ENCODE peak calls at places on chromosomes 2 and 18, in six cellular contexts. One of them, this sample, is unnamed.

GRCh38 chr18:74315464-74316256 is at the start of gene C18orf63:
- DNase-seq in stimulated activated CD4-positive, alpha-beta T cell treated with anti-CD3 and anti-CD28 coated beads, TNF-alpha, amount 100 ng/mL, for 4 hours: no peak
- DNase-seq in WTC11: no peak
- DNase-seq in activated CD4-positive, alpha-beta T cell treated with anti-CD3 and anti-CD28 coated beads, Interleukin-2, amount 10 ng/mL, durations not matched to agents 7 days and 5 days: no peak
- DNase-seq in iPS DF 6.9: no peak
- DNase-seq in astrocyte of the spinal cord: no peak
- DNase-seq in this sample: peak; percentile 61

GRCh38 chr2:123659120-123659519 is 366.0 kb upstream of the CNTNAP5 start:
- DNase-seq in stimulated activated CD4-positive, alpha-beta T cell treated with anti-CD3 and anti-CD28 coated beads, TNF-alpha, amount 100 ng/mL, for 4 hours: no peak
- DNase-seq in WTC11: no peak
- DNase-seq in activated CD4-positive, alpha-beta T cell treated with anti-CD3 and anti-CD28 coated beads, Interleukin-2, amount 10 ng/mL, durations not matched to agents 7 days and 5 days: no peak
- DNase-seq in iPS DF 6.9: no peak
- DNase-seq in astrocyte of the spinal cord: no peak
- DNase-seq in this sample: no peak

GRCh38 chr2:10452956-10453885 is 5.1 kb upstream of the ODC1 start:
- DNase-seq in stimulated activated CD4-positive, alpha-beta T cell treated with anti-CD3 and anti-CD28 coated beads, TNF-alpha, amount 100 ng/mL, for 4 hours: no peak
- DNase-seq in WTC11: no peak
- DNase-seq in activated CD4-positive, alpha-beta T cell treated with anti-CD3 and anti-CD28 coated beads, Interleukin-2, amount 10 ng/mL, durations not matched to agents 7 days and 5 days: no peak
- DNase-seq in iPS DF 6.9: no peak
- DNase-seq in astrocyte of the spinal cord: no peak
- DNase-seq in this sample: no peak

GRCh38 chr18:23547806-23548205 is 38.5 kb downstream of the NPC1 start:
- DNase-seq in stimulated activated CD4-positive, alpha-beta T cell treated with anti-CD3 and anti-CD28 coated beads, TNF-alpha, amount 100 ng/mL, for 4 hours: no peak
- DNase-seq in WTC11: no peak
- DNase-seq in activated CD4-positive, alpha-beta T cell treated with anti-CD3 and anti-CD28 coated beads, Interleukin-2, amount 10 ng/mL, durations not matched to agents 7 days and 5 days: no peak
- DNase-seq in iPS DF 6.9: no peak
- DNase-seq in astrocyte of the spinal cord: peak; percentile 15
- DNase-seq in this sample: no peak

GRCh38 chr18:58988595-58988994 is 123.9 kb downstream of the ZNF532 start:
- DNase-seq in stimulated activated CD4-positive, alpha-beta T cell treated with anti-CD3 and anti-CD28 coated beads, TNF-alpha, amount 100 ng/mL, for 4 hours: no peak
- DNase-seq in WTC11: no peak
- DNase-seq in activated CD4-positive, alpha-beta T cell treated with anti-CD3 and anti-CD28 coated beads, Interleukin-2, amount 10 ng/mL, durations not matched to agents 7 days and 5 days: no peak
- DNase-seq in iPS DF 6.9: no peak
- DNase-seq in astrocyte of the spinal cord: no peak
- DNase-seq in this sample: no peak

GRCh38 chr2:9178905-9179571 is 27.6 kb upstream of the ASAP2 start:
- DNase-seq in stimulated activated CD4-positive, alpha-beta T cell treated with anti-CD3 and anti-CD28 coated beads, TNF-alpha, amount 100 ng/mL, for 4 hours: no peak
- DNase-seq in WTC11: no peak
- DNase-seq in activated CD4-positive, alpha-beta T cell treated with anti-CD3 and anti-CD28 coated beads, Interleukin-2, amount 10 ng/mL, durations not matched to agents 7 days and 5 days: no peak
- DNase-seq in iPS DF 6.9: no peak
- DNase-seq in astrocyte of the spinal cord: peak; percentile 91
- DNase-seq in this sample: no peak

GRCh38 chr2:95323347-95324155 is 26.4 kb downstream of the KCNIP3 start:
- DNase-seq in stimulated activated CD4-positive, alpha-beta T cell treated with anti-CD3 and anti-CD28 coated beads, TNF-alpha, amount 100 ng/mL, for 4 hours: no peak
- DNase-seq in WTC11: peak; percentile 72
- DNase-seq in activated CD4-positive, alpha-beta T cell treated with anti-CD3 and anti-CD28 coated beads, Interleukin-2, amount 10 ng/mL, durations not matched to agents 7 days and 5 days: no peak
- DNase-seq in iPS DF 6.9: no peak
- DNase-seq in astrocyte of the spinal cord: no peak
- DNase-seq in this sample: no peak

GRCh38 chr2:8851811-8852560 is 14.6 kb upstream of the KIDINS220 start:
- DNase-seq in stimulated activated CD4-positive, alpha-beta T cell treated with anti-CD3 and anti-CD28 coated beads, TNF-alpha, amount 100 ng/mL, for 4 hours: no peak
- DNase-seq in WTC11: peak; percentile 17
- DNase-seq in activated CD4-positive, alpha-beta T cell treated with anti-CD3 and anti-CD28 coated beads, Interleukin-2, amount 10 ng/mL, durations not matched to agents 7 days and 5 days: no peak
- DNase-seq in iPS DF 6.9: no peak
- DNase-seq in astrocyte of the spinal cord: no peak
- DNase-seq in this sample: no peak

GRCh38 chr2:37306024-37306423 is 18.6 kb downstream of the PRKD3 start:
- DNase-seq in stimulated activated CD4-positive, alpha-beta T cell treated with anti-CD3 and anti-CD28 coated beads, TNF-alpha, amount 100 ng/mL, for 4 hours: no peak
- DNase-seq in WTC11: no peak
- DNase-seq in activated CD4-positive, alpha-beta T cell treated with anti-CD3 and anti-CD28 coated beads, Interleukin-2, amount 10 ng/mL, durations not matched to agents 7 days and 5 days: no peak
- DNase-seq in iPS DF 6.9: no peak
- DNase-seq in astrocyte of the spinal cord: no peak
- DNase-seq in this sample: no peak

GRCh38 chr2:230738924-230739323 is 26.3 kb downstream of the CAB39 start:
- DNase-seq in stimulated activated CD4-positive, alpha-beta T cell treated with anti-CD3 and anti-CD28 coated beads, TNF-alpha, amount 100 ng/mL, for 4 hours: no peak
- DNase-seq in WTC11: no peak
- DNase-seq in activated CD4-positive, alpha-beta T cell treated with anti-CD3 and anti-CD28 coated beads, Interleukin-2, amount 10 ng/mL, durations not matched to agents 7 days and 5 days: no peak
- DNase-seq in iPS DF 6.9: no peak
- DNase-seq in astrocyte of the spinal cord: no peak
- DNase-seq in this sample: no peak

GRCh38 chr2:236955675-236956618 is 129.7 kb upstream of the COPS8 start:
- DNase-seq in stimulated activated CD4-positive, alpha-beta T cell treated with anti-CD3 and anti-CD28 coated beads, TNF-alpha, amount 100 ng/mL, for 4 hours: no peak
- DNase-seq in WTC11: no peak
- DNase-seq in activated CD4-positive, alpha-beta T cell treated with anti-CD3 and anti-CD28 coated beads, Interleukin-2, amount 10 ng/mL, durations not matched to agents 7 days and 5 days: no peak
- DNase-seq in iPS DF 6.9: no peak
- DNase-seq in astrocyte of the spinal cord: no peak
- DNase-seq in this sample: no peak

GRCh38 chr2:64563436-64563938 is 39.4 kb downstream of the AFTPH start:
- DNase-seq in stimulated activated CD4-positive, alpha-beta T cell treated with anti-CD3 and anti-CD28 coated beads, TNF-alpha, amount 100 ng/mL, for 4 hours: no peak
- DNase-seq in WTC11: no peak
- DNase-seq in activated CD4-positive, alpha-beta T cell treated with anti-CD3 and anti-CD28 coated beads, Interleukin-2, amount 10 ng/mL, durations not matched to agents 7 days and 5 days: no peak
- DNase-seq in iPS DF 6.9: no peak
- DNase-seq in astrocyte of the spinal cord: no peak
- DNase-seq in this sample: no peak

GRCh38 chr18:36675076-36675475 is 153.7 kb downstream of the TPGS2 start:
- DNase-seq in stimulated activated CD4-positive, alpha-beta T cell treated with anti-CD3 and anti-CD28 coated beads, TNF-alpha, amount 100 ng/mL, for 4 hours: no peak
- DNase-seq in WTC11: no peak
- DNase-seq in activated CD4-positive, alpha-beta T cell treated with anti-CD3 and anti-CD28 coated beads, Interleukin-2, amount 10 ng/mL, durations not matched to agents 7 days and 5 days: no peak
- DNase-seq in iPS DF 6.9: no peak
- DNase-seq in astrocyte of the spinal cord: no peak
- DNase-seq in this sample: no peak

GRCh38 chr18:44715841-44716240 is 35.2 kb downstream of the SETBP1 start:
- DNase-seq in stimulated activated CD4-positive, alpha-beta T cell treated with anti-CD3 and anti-CD28 coated beads, TNF-alpha, amount 100 ng/mL, for 4 hours: no peak
- DNase-seq in WTC11: no peak
- DNase-seq in activated CD4-positive, alpha-beta T cell treated with anti-CD3 and anti-CD28 coated beads, Interleukin-2, amount 10 ng/mL, durations not matched to agents 7 days and 5 days: no peak
- DNase-seq in iPS DF 6.9: no peak
- DNase-seq in astrocyte of the spinal cord: no peak
- DNase-seq in this sample: no peak

GRCh38 chr2:643334-643733 is 33.9 kb downstream of the TMEM18 start:
- DNase-seq in stimulated activated CD4-positive, alpha-beta T cell treated with anti-CD3 and anti-CD28 coated beads, TNF-alpha, amount 100 ng/mL, for 4 hours: no peak
- DNase-seq in WTC11: no peak
- DNase-seq in activated CD4-positive, alpha-beta T cell treated with anti-CD3 and anti-CD28 coated beads, Interleukin-2, amount 10 ng/mL, durations not matched to agents 7 days and 5 days: no peak
- DNase-seq in iPS DF 6.9: no peak
- DNase-seq in astrocyte of the spinal cord: no peak
- DNase-seq in this sample: no peak

GRCh38 chr2:118569876-118570535 is 277.4 kb downstream of the EN1 start:
- DNase-seq in stimulated activated CD4-positive, alpha-beta T cell treated with anti-CD3 and anti-CD28 coated beads, TNF-alpha, amount 100 ng/mL, for 4 hours: no peak
- DNase-seq in WTC11: no peak
- DNase-seq in activated CD4-positive, alpha-beta T cell treated with anti-CD3 and anti-CD28 coated beads, Interleukin-2, amount 10 ng/mL, durations not matched to agents 7 days and 5 days: no peak
- DNase-seq in iPS DF 6.9: no peak
- DNase-seq in astrocyte of the spinal cord: no peak
- DNase-seq in this sample: no peak

GRCh38 chr18:5073026-5073944 is 123.8 kb downstream of the AKAIN1 start:
- DNase-seq in stimulated activated CD4-positive, alpha-beta T cell treated with anti-CD3 and anti-CD28 coated beads, TNF-alpha, amount 100 ng/mL, for 4 hours: no peak
- DNase-seq in WTC11: no peak
- DNase-seq in activated CD4-positive, alpha-beta T cell treated with anti-CD3 and anti-CD28 coated beads, Interleukin-2, amount 10 ng/mL, durations not matched to agents 7 days and 5 days: peak; percentile 47
- DNase-seq in iPS DF 6.9: peak; percentile 50
- DNase-seq in astrocyte of the spinal cord: peak; percentile 2
- DNase-seq in this sample: no peak

GRCh38 chr2:172743143-172743542 is 7.5 kb downstream of the RAPGEF4 start:
- DNase-seq in stimulated activated CD4-positive, alpha-beta T cell treated with anti-CD3 and anti-CD28 coated beads, TNF-alpha, amount 100 ng/mL, for 4 hours: no peak
- DNase-seq in WTC11: no peak
- DNase-seq in activated CD4-positive, alpha-beta T cell treated with anti-CD3 and anti-CD28 coated beads, Interleukin-2, amount 10 ng/mL, durations not matched to agents 7 days and 5 days: no peak
- DNase-seq in iPS DF 6.9: no peak
- DNase-seq in astrocyte of the spinal cord: peak; percentile 19
- DNase-seq in this sample: no peak

GRCh38 chr18:48010264-48010663 is 79.8 kb upstream of the SMAD2 start:
- DNase-seq in stimulated activated CD4-positive, alpha-beta T cell treated with anti-CD3 and anti-CD28 coated beads, TNF-alpha, amount 100 ng/mL, for 4 hours: no peak
- DNase-seq in WTC11: no peak
- DNase-seq in activated CD4-positive, alpha-beta T cell treated with anti-CD3 and anti-CD28 coated beads, Interleukin-2, amount 10 ng/mL, durations not matched to agents 7 days and 5 days: no peak
- DNase-seq in iPS DF 6.9: no peak
- DNase-seq in astrocyte of the spinal cord: no peak
- DNase-seq in this sample: no peak

GRCh38 chr2:317501-318424 is 29.9 kb upstream of the ALKAL2 start:
- DNase-seq in stimulated activated CD4-positive, alpha-beta T cell treated with anti-CD3 and anti-CD28 coated beads, TNF-alpha, amount 100 ng/mL, for 4 hours: no peak
- DNase-seq in WTC11: no peak
- DNase-seq in activated CD4-positive, alpha-beta T cell treated with anti-CD3 and anti-CD28 coated beads, Interleukin-2, amount 10 ng/mL, durations not matched to agents 7 days and 5 days: peak; percentile 12
- DNase-seq in iPS DF 6.9: no peak
- DNase-seq in astrocyte of the spinal cord: peak; percentile 76
- DNase-seq in this sample: no peak

GRCh38 chr2:226660524-226660923 is 139.1 kb downstream of the IRS1 start:
- DNase-seq in stimulated activated CD4-positive, alpha-beta T cell treated with anti-CD3 and anti-CD28 coated beads, TNF-alpha, amount 100 ng/mL, for 4 hours: no peak
- DNase-seq in WTC11: no peak
- DNase-seq in activated CD4-positive, alpha-beta T cell treated with anti-CD3 and anti-CD28 coated beads, Interleukin-2, amount 10 ng/mL, durations not matched to agents 7 days and 5 days: no peak
- DNase-seq in iPS DF 6.9: no peak
- DNase-seq in astrocyte of the spinal cord: peak; percentile 81
- DNase-seq in this sample: no peak

GRCh38 chr18:25056456-25056855 is 295.5 kb downstream of the ZNF521 start:
- DNase-seq in stimulated activated CD4-positive, alpha-beta T cell treated with anti-CD3 and anti-CD28 coated beads, TNF-alpha, amount 100 ng/mL, for 4 hours: no peak
- DNase-seq in WTC11: no peak
- DNase-seq in activated CD4-positive, alpha-beta T cell treated with anti-CD3 and anti-CD28 coated beads, Interleukin-2, amount 10 ng/mL, durations not matched to agents 7 days and 5 days: no peak
- DNase-seq in iPS DF 6.9: no peak
- DNase-seq in astrocyte of the spinal cord: no peak
- DNase-seq in this sample: no peak

GRCh38 chr2:167748536-167748935 is 498.9 kb downstream of the STK39 start:
- DNase-seq in stimulated activated CD4-positive, alpha-beta T cell treated with anti-CD3 and anti-CD28 coated beads, TNF-alpha, amount 100 ng/mL, for 4 hours: no peak
- DNase-seq in WTC11: no peak
- DNase-seq in activated CD4-positive, alpha-beta T cell treated with anti-CD3 and anti-CD28 coated beads, Interleukin-2, amount 10 ng/mL, durations not matched to agents 7 days and 5 days: no peak
- DNase-seq in iPS DF 6.9: no peak
- DNase-seq in astrocyte of the spinal cord: no peak
- DNase-seq in this sample: no peak

GRCh38 chr2:188978291-188979081 is 4.3 kb downstream of the COL3A1 start:
- DNase-seq in stimulated activated CD4-positive, alpha-beta T cell treated with anti-CD3 and anti-CD28 coated beads, TNF-alpha, amount 100 ng/mL, for 4 hours: no peak
- DNase-seq in WTC11: no peak
- DNase-seq in activated CD4-positive, alpha-beta T cell treated with anti-CD3 and anti-CD28 coated beads, Interleukin-2, amount 10 ng/mL, durations not matched to agents 7 days and 5 days: no peak
- DNase-seq in iPS DF 6.9: no peak
- DNase-seq in astrocyte of the spinal cord: peak; percentile 89
- DNase-seq in this sample: no peak

GRCh38 chr2:161722547-161723503 is 98.6 kb downstream of the SLC4A10 start:
- DNase-seq in stimulated activated CD4-positive, alpha-beta T cell treated with anti-CD3 and anti-CD28 coated beads, TNF-alpha, amount 100 ng/mL, for 4 hours: no peak
- DNase-seq in WTC11: no peak
- DNase-seq in activated CD4-positive, alpha-beta T cell treated with anti-CD3 and anti-CD28 coated beads, Interleukin-2, amount 10 ng/mL, durations not matched to agents 7 days and 5 days: no peak
- DNase-seq in iPS DF 6.9: no peak
- DNase-seq in astrocyte of the spinal cord: no peak
- DNase-seq in this sample: peak; percentile 12

GRCh38 chr2:7620255-7620654 is 703.0 kb downstream of the RNF144A start:
- DNase-seq in stimulated activated CD4-positive, alpha-beta T cell treated with anti-CD3 and anti-CD28 coated beads, TNF-alpha, amount 100 ng/mL, for 4 hours: no peak
- DNase-seq in WTC11: no peak
- DNase-seq in activated CD4-positive, alpha-beta T cell treated with anti-CD3 and anti-CD28 coated beads, Interleukin-2, amount 10 ng/mL, durations not matched to agents 7 days and 5 days: no peak
- DNase-seq in iPS DF 6.9: no peak
- DNase-seq in astrocyte of the spinal cord: no peak
- DNase-seq in this sample: no peak

GRCh38 chr2:114784046-114784445 is 341.6 kb downstream of the DPP10 start:
- DNase-seq in stimulated activated CD4-positive, alpha-beta T cell treated with anti-CD3 and anti-CD28 coated beads, TNF-alpha, amount 100 ng/mL, for 4 hours: no peak
- DNase-seq in WTC11: no peak
- DNase-seq in activated CD4-positive, alpha-beta T cell treated with anti-CD3 and anti-CD28 coated beads, Interleukin-2, amount 10 ng/mL, durations not matched to agents 7 days and 5 days: no peak
- DNase-seq in iPS DF 6.9: no peak
- DNase-seq in astrocyte of the spinal cord: no peak
- DNase-seq in this sample: no peak

GRCh38 chr2:83221258-83221657 is 1237.8 kb downstream of the SUCLG1 start:
- DNase-seq in stimulated activated CD4-positive, alpha-beta T cell treated with anti-CD3 and anti-CD28 coated beads, TNF-alpha, amount 100 ng/mL, for 4 hours: no peak
- DNase-seq in WTC11: no peak
- DNase-seq in activated CD4-positive, alpha-beta T cell treated with anti-CD3 and anti-CD28 coated beads, Interleukin-2, amount 10 ng/mL, durations not matched to agents 7 days and 5 days: no peak
- DNase-seq in iPS DF 6.9: no peak
- DNase-seq in astrocyte of the spinal cord: no peak
- DNase-seq in this sample: no peak

GRCh38 chr2:86301010-86301409 is 36.4 kb downstream of the REEP1 start:
- DNase-seq in stimulated activated CD4-positive, alpha-beta T cell treated with anti-CD3 and anti-CD28 coated beads, TNF-alpha, amount 100 ng/mL, for 4 hours: no peak
- DNase-seq in WTC11: no peak
- DNase-seq in activated CD4-positive, alpha-beta T cell treated with anti-CD3 and anti-CD28 coated beads, Interleukin-2, amount 10 ng/mL, durations not matched to agents 7 days and 5 days: no peak
- DNase-seq in iPS DF 6.9: no peak
- DNase-seq in astrocyte of the spinal cord: no peak
- DNase-seq in this sample: no peak

GRCh38 chr2:168355110-168355509 is 101.0 kb upstream of the CERS6 start:
- DNase-seq in stimulated activated CD4-positive, alpha-beta T cell treated with anti-CD3 and anti-CD28 coated beads, TNF-alpha, amount 100 ng/mL, for 4 hours: no peak
- DNase-seq in WTC11: no peak
- DNase-seq in activated CD4-positive, alpha-beta T cell treated with anti-CD3 and anti-CD28 coated beads, Interleukin-2, amount 10 ng/mL, durations not matched to agents 7 days and 5 days: no peak
- DNase-seq in iPS DF 6.9: no peak
- DNase-seq in astrocyte of the spinal cord: no peak
- DNase-seq in this sample: no peak

GRCh38 chr2:11411768-11412448 is 54.1 kb downstream of the E2F6 start:
- DNase-seq in stimulated activated CD4-positive, alpha-beta T cell treated with anti-CD3 and anti-CD28 coated beads, TNF-alpha, amount 100 ng/mL, for 4 hours: no peak
- DNase-seq in WTC11: peak; percentile 65
- DNase-seq in activated CD4-positive, alpha-beta T cell treated with anti-CD3 and anti-CD28 coated beads, Interleukin-2, amount 10 ng/mL, durations not matched to agents 7 days and 5 days: no peak
- DNase-seq in iPS DF 6.9: no peak
- DNase-seq in astrocyte of the spinal cord: peak; percentile 49
- DNase-seq in this sample: no peak

GRCh38 chr2:16318474-16319195 is 347.0 kb downstream of the CYRIA start:
- DNase-seq in stimulated activated CD4-positive, alpha-beta T cell treated with anti-CD3 and anti-CD28 coated beads, TNF-alpha, amount 100 ng/mL, for 4 hours: no peak
- DNase-seq in WTC11: no peak
- DNase-seq in activated CD4-positive, alpha-beta T cell treated with anti-CD3 and anti-CD28 coated beads, Interleukin-2, amount 10 ng/mL, durations not matched to agents 7 days and 5 days: no peak
- DNase-seq in iPS DF 6.9: no peak
- DNase-seq in astrocyte of the spinal cord: no peak
- DNase-seq in this sample: peak; percentile 36

GRCh38 chr2:30287857-30288513 is 56.7 kb downstream of the LBH start:
- DNase-seq in stimulated activated CD4-positive, alpha-beta T cell treated with anti-CD3 and anti-CD28 coated beads, TNF-alpha, amount 100 ng/mL, for 4 hours: no peak
- DNase-seq in WTC11: no peak
- DNase-seq in activated CD4-positive, alpha-beta T cell treated with anti-CD3 and anti-CD28 coated beads, Interleukin-2, amount 10 ng/mL, durations not matched to agents 7 days and 5 days: no peak
- DNase-seq in iPS DF 6.9: no peak
- DNase-seq in astrocyte of the spinal cord: no peak
- DNase-seq in this sample: no peak